ENCODE peak calls at places on chromosomes 5 and 9, in seven cellular contexts. P is A549; G is H54; H is activated CD8-positive, alpha-beta memory T cell treated with anti-CD3 and anti-CD28 coated beads for 48 hours; E is Karpas-422; S is HTR-8/SVneo; C is NCI-H2081. B is an unnamed sample.

GRCh38 chr5:54315736-54316135 is 5.4 kb upstream of the ARL15 start:
- DNase-seq in P (no peak), G (no peak), H (no peak), E (no peak), S (no peak), C (no peak), B (no peak)

GRCh38 chr5:56851258-56851941 is 36.1 kb downstream of the MAP3K1 start:
- DNase-seq in P (no peak), G (no peak), H (no peak), E (no peak), S (no peak), C (no peak), B (peak)

GRCh38 chr9:94289691-94290090 is 30.6 kb downstream of the ZNF169 start:
- DNase-seq in P (no peak), G (no peak), H (no peak), E (no peak), S (no peak), C (no peak), B (no peak)

GRCh38 chr9:120944434-120945125 is 18.0 kb upstream of the TRAF1 start:
- DNase-seq in P (no peak), G (no peak), H (no peak), E (peak), S (no peak), C (no peak), B (no peak)

GRCh38 chr9:3971391-3972082 is 328.3 kb downstream of the GLIS3 start:
- DNase-seq in P (no peak), G (no peak), H (no peak), E (no peak), S (no peak), C (no peak), B (no peak)

GRCh38 chr5:133201310-133201709 is 149.5 kb downstream of the HSPA4 start:
- DNase-seq in P (no peak), G (no peak), H (no peak), E (no peak), S (no peak), C (no peak), B (no peak)

GRCh38 chr5:138230981-138231589 is 18.0 kb upstream of the CDC23 start:
- DNase-seq in P (no peak), G (no peak), H (no peak), E (no peak), S (no peak), C (no peak), B (peak)

GRCh38 chr5:71591100-71591499 is 4.0 kb downstream of the MCCC2 start:
- DNase-seq in P (no peak), G (no peak), H (no peak), E (no peak), S (no peak), C (no peak), B (no peak)

GRCh38 chr5:150085191-150085912 is 1.0 kb downstream of the CSF1R start:
- DNase-seq in P (no peak), G (no peak), H (no peak), E (no peak), S (no peak), C (no peak), B (no peak)

GRCh38 chr5:15463231-15463630 is 36.7 kb upstream of the FBXL7 start:
- DNase-seq in P (no peak), G (no peak), H (no peak), E (no peak), S (no peak), C (no peak), B (peak)

GRCh38 chr9:137742698-137743097 is 123.9 kb downstream of the EHMT1 start:
- DNase-seq in P (no peak), G (no peak), H (no peak), E (no peak), S (no peak), C (no peak), B (peak)

GRCh38 chr9:88992556-88992955 is 1.3 kb downstream of the S1PR3 start:
- DNase-seq in P (no peak), G (no peak), H (no peak), E (no peak), S (no peak), C (no peak), B (no peak)

GRCh38 chr5:45697211-45697610 is 1.0 kb upstream of the HCN1 start:
- DNase-seq in P (no peak), G (no peak), H (no peak), E (no peak), S (no peak), C (no peak), B (no peak)

GRCh38 chr9:70080481-70081119 is 37.0 kb downstream of the MAMDC2 start:
- DNase-seq in P (no peak), G (peak), H (no peak), E (peak), S (no peak), C (peak), B (peak)

GRCh38 chr5:62585306-62585705 is 6.7 kb downstream of the LRRC70 start:
- DNase-seq in P (no peak), G (no peak), H (no peak), E (no peak), S (no peak), C (no peak), B (no peak)

GRCh38 chr5:132747064-132747692 is at the start of gene CCNI2:
- DNase-seq in P (peak), G (no peak), H (peak), E (no peak), S (peak), C (no peak), B (no peak)

GRCh38 chr9:124662561-124662960 is 108.5 kb downstream of the NR6A1 start:
- DNase-seq in P (no peak), G (no peak), H (no peak), E (no peak), S (no peak), C (no peak), B (no peak)

GRCh38 chr9:123065191-123065590 is 31.7 kb downstream of the GPR21 start:
- DNase-seq in P (no peak), G (no peak), H (no peak), E (no peak), S (no peak), C (no peak), B (peak)

GRCh38 chr5:98414938-98415337 is 358.5 kb upstream of the RGMB start:
- DNase-seq in P (no peak), G (peak), H (no peak), E (no peak), S (peak), C (no peak), B (peak)